ENCODE peak calls at places on chromosomes 11 and 22, in four cellular contexts. One of them, this sample, is unnamed.

GRCh38 chr11:27618591-27618990 is 81.7 kb downstream of the BDNF start:
- DNase-seq in T-helper 17 cell: no peak
- DNase-seq in NCI-H1436 treated with DMSO at 0.1 percent for 48 hours: no peak
- DNase-seq in stimulated activated naive CD4-positive, alpha-beta T cell treated with Interleukin-2 at 50 U/mL for 16 hours: no peak
- DNase-seq in this sample: no peak

GRCh38 chr11:42870480-42870879 is 441.3 kb upstream of the API5 start:
- DNase-seq in T-helper 17 cell: no peak
- DNase-seq in NCI-H1436 treated with DMSO at 0.1 percent for 48 hours: no peak
- DNase-seq in stimulated activated naive CD4-positive, alpha-beta T cell treated with Interleukin-2 at 50 U/mL for 16 hours: no peak
- DNase-seq in this sample: no peak

GRCh38 chr22:20315337-20316216 is 4.3 kb downstream of the DGCR6L start:
- DNase-seq in T-helper 17 cell: no peak
- DNase-seq in NCI-H1436 treated with DMSO at 0.1 percent for 48 hours: no peak
- DNase-seq in stimulated activated naive CD4-positive, alpha-beta T cell treated with Interleukin-2 at 50 U/mL for 16 hours: no peak
- DNase-seq in this sample: peak; percentile 3

GRCh38 chr11:111531687-111532364 is 8.7 kb upstream of the LAYN start:
- DNase-seq in T-helper 17 cell: no peak
- DNase-seq in NCI-H1436 treated with DMSO at 0.1 percent for 48 hours: no peak
- DNase-seq in stimulated activated naive CD4-positive, alpha-beta T cell treated with Interleukin-2 at 50 U/mL for 16 hours: peak; percentile 46
- DNase-seq in this sample: peak; percentile 77

GRCh38 chr22:40043086-40043485 is 48.3 kb downstream of the FAM83F start:
- DNase-seq in T-helper 17 cell: no peak
- DNase-seq in NCI-H1436 treated with DMSO at 0.1 percent for 48 hours: no peak
- DNase-seq in stimulated activated naive CD4-positive, alpha-beta T cell treated with Interleukin-2 at 50 U/mL for 16 hours: no peak
- DNase-seq in this sample: no peak

GRCh38 chr11:86869966-86870570 is 69.7 kb downstream of the PRSS23 start:
- DNase-seq in T-helper 17 cell: peak; percentile 5
- DNase-seq in NCI-H1436 treated with DMSO at 0.1 percent for 48 hours: no peak
- DNase-seq in stimulated activated naive CD4-positive, alpha-beta T cell treated with Interleukin-2 at 50 U/mL for 16 hours: peak; percentile 2
- DNase-seq in this sample: peak; percentile 21

GRCh38 chr11:102244681-102245409 is 72.4 kb upstream of the BIRC3 start:
- DNase-seq in T-helper 17 cell: no peak
- DNase-seq in NCI-H1436 treated with DMSO at 0.1 percent for 48 hours: no peak
- DNase-seq in stimulated activated naive CD4-positive, alpha-beta T cell treated with Interleukin-2 at 50 U/mL for 16 hours: no peak
- DNase-seq in this sample: no peak

GRCh38 chr11:112778091-112778889 is 182.9 kb upstream of the NCAM1 start:
- DNase-seq in T-helper 17 cell: no peak
- DNase-seq in NCI-H1436 treated with DMSO at 0.1 percent for 48 hours: no peak
- DNase-seq in stimulated activated naive CD4-positive, alpha-beta T cell treated with Interleukin-2 at 50 U/mL for 16 hours: no peak
- DNase-seq in this sample: no peak

GRCh38 chr11:129117595-129118350 is 74.4 kb downstream of the ARHGAP32 start:
- DNase-seq in T-helper 17 cell: peak; percentile 15
- DNase-seq in NCI-H1436 treated with DMSO at 0.1 percent for 48 hours: no peak
- DNase-seq in stimulated activated naive CD4-positive, alpha-beta T cell treated with Interleukin-2 at 50 U/mL for 16 hours: no peak
- DNase-seq in this sample: no peak

GRCh38 chr11:6319001-6319878 is 1.1 kb downstream of the CAVIN3 start:
- DNase-seq in T-helper 17 cell: no peak
- DNase-seq in NCI-H1436 treated with DMSO at 0.1 percent for 48 hours: no peak
- DNase-seq in stimulated activated naive CD4-positive, alpha-beta T cell treated with Interleukin-2 at 50 U/mL for 16 hours: no peak
- DNase-seq in this sample: no peak

GRCh38 chr11:12249590-12250260 is 127.6 kb upstream of the PARVA start:
- DNase-seq in T-helper 17 cell: no peak
- DNase-seq in NCI-H1436 treated with DMSO at 0.1 percent for 48 hours: peak; percentile 34
- DNase-seq in stimulated activated naive CD4-positive, alpha-beta T cell treated with Interleukin-2 at 50 U/mL for 16 hours: no peak
- DNase-seq in this sample: no peak

GRCh38 chr22:38205261-38206128 is 3.7 kb downstream of the MAFF start:
- DNase-seq in T-helper 17 cell: no peak
- DNase-seq in NCI-H1436 treated with DMSO at 0.1 percent for 48 hours: no peak
- DNase-seq in stimulated activated naive CD4-positive, alpha-beta T cell treated with Interleukin-2 at 50 U/mL for 16 hours: no peak
- DNase-seq in this sample: no peak

GRCh38 chr11:93000511-93001476 is 31.3 kb downstream of the MTNR1B start:
- DNase-seq in T-helper 17 cell: no peak
- DNase-seq in NCI-H1436 treated with DMSO at 0.1 percent for 48 hours: no peak
- DNase-seq in stimulated activated naive CD4-positive, alpha-beta T cell treated with Interleukin-2 at 50 U/mL for 16 hours: no peak
- DNase-seq in this sample: no peak

GRCh38 chr22:45876136-45877035 is 100.6 kb downstream of the WNT7B start:
- DNase-seq in T-helper 17 cell: no peak
- DNase-seq in NCI-H1436 treated with DMSO at 0.1 percent for 48 hours: no peak
- DNase-seq in stimulated activated naive CD4-positive, alpha-beta T cell treated with Interleukin-2 at 50 U/mL for 16 hours: no peak
- DNase-seq in this sample: no peak

GRCh38 chr22:21447694-21448402 is 19.3 kb upstream of the TMEM191C start:
- DNase-seq in T-helper 17 cell: no peak
- DNase-seq in NCI-H1436 treated with DMSO at 0.1 percent for 48 hours: no peak
- DNase-seq in stimulated activated naive CD4-positive, alpha-beta T cell treated with Interleukin-2 at 50 U/mL for 16 hours: no peak
- DNase-seq in this sample: no peak

GRCh38 chr11:71530602-71531001 is 3.5 kb downstream of the KRTAP5-7 start:
- DNase-seq in T-helper 17 cell: no peak
- DNase-seq in NCI-H1436 treated with DMSO at 0.1 percent for 48 hours: no peak
- DNase-seq in stimulated activated naive CD4-positive, alpha-beta T cell treated with Interleukin-2 at 50 U/mL for 16 hours: no peak
- DNase-seq in this sample: no peak

GRCh38 chr11:57294225-57295131 is 30.3 kb downstream of the TNKS1BP1 start:
- DNase-seq in T-helper 17 cell: no peak
- DNase-seq in NCI-H1436 treated with DMSO at 0.1 percent for 48 hours: no peak
- DNase-seq in stimulated activated naive CD4-positive, alpha-beta T cell treated with Interleukin-2 at 50 U/mL for 16 hours: no peak
- DNase-seq in this sample: no peak

GRCh38 chr11:120147950-120148270 is 10.0 kb upstream of the TRIM29 start:
- DNase-seq in T-helper 17 cell: no peak
- DNase-seq in NCI-H1436 treated with DMSO at 0.1 percent for 48 hours: no peak
- DNase-seq in stimulated activated naive CD4-positive, alpha-beta T cell treated with Interleukin-2 at 50 U/mL for 16 hours: no peak
- DNase-seq in this sample: no peak

GRCh38 chr22:17921871-17922821 is 102.2 kb downstream of the MICAL3 start:
- DNase-seq in T-helper 17 cell: no peak
- DNase-seq in NCI-H1436 treated with DMSO at 0.1 percent for 48 hours: no peak
- DNase-seq in stimulated activated naive CD4-positive, alpha-beta T cell treated with Interleukin-2 at 50 U/mL for 16 hours: no peak
- DNase-seq in this sample: no peak

GRCh38 chr11:95596011-95596489 is 193.5 kb downstream of the FAM76B start:
- DNase-seq in T-helper 17 cell: no peak
- DNase-seq in NCI-H1436 treated with DMSO at 0.1 percent for 48 hours: no peak
- DNase-seq in stimulated activated naive CD4-positive, alpha-beta T cell treated with Interleukin-2 at 50 U/mL for 16 hours: no peak
- DNase-seq in this sample: no peak

GRCh38 chr11:124301482-124301881 is 12.3 kb downstream of the OR8D1 start:
- DNase-seq in T-helper 17 cell: no peak
- DNase-seq in NCI-H1436 treated with DMSO at 0.1 percent for 48 hours: no peak
- DNase-seq in stimulated activated naive CD4-positive, alpha-beta T cell treated with Interleukin-2 at 50 U/mL for 16 hours: no peak
- DNase-seq in this sample: no peak

GRCh38 chr22:47059076-47059475 is 296.6 kb downstream of the TBC1D22A start:
- DNase-seq in T-helper 17 cell: no peak
- DNase-seq in NCI-H1436 treated with DMSO at 0.1 percent for 48 hours: no peak
- DNase-seq in stimulated activated naive CD4-positive, alpha-beta T cell treated with Interleukin-2 at 50 U/mL for 16 hours: no peak
- DNase-seq in this sample: no peak

GRCh38 chr11:94130589-94131362 is 2.1 kb downstream of the PANX1 start:
- DNase-seq in T-helper 17 cell: no peak
- DNase-seq in NCI-H1436 treated with DMSO at 0.1 percent for 48 hours: no peak
- DNase-seq in stimulated activated naive CD4-positive, alpha-beta T cell treated with Interleukin-2 at 50 U/mL for 16 hours: no peak
- DNase-seq in this sample: no peak

GRCh38 chr11:20406484-20406883 is 19.0 kb downstream of the PRMT3 start:
- DNase-seq in T-helper 17 cell: no peak
- DNase-seq in NCI-H1436 treated with DMSO at 0.1 percent for 48 hours: no peak
- DNase-seq in stimulated activated naive CD4-positive, alpha-beta T cell treated with Interleukin-2 at 50 U/mL for 16 hours: no peak
- DNase-seq in this sample: no peak

GRCh38 chr11:61115498-61116224 is 13.4 kb downstream of the CD5 start:
- DNase-seq in T-helper 17 cell: no peak
- DNase-seq in NCI-H1436 treated with DMSO at 0.1 percent for 48 hours: no peak
- DNase-seq in stimulated activated naive CD4-positive, alpha-beta T cell treated with Interleukin-2 at 50 U/mL for 16 hours: no peak
- DNase-seq in this sample: no peak

GRCh38 chr11:1745701-1746320 is 4.6 kb downstream of the IFITM10 start:
- DNase-seq in T-helper 17 cell: no peak
- DNase-seq in NCI-H1436 treated with DMSO at 0.1 percent for 48 hours: no peak
- DNase-seq in stimulated activated naive CD4-positive, alpha-beta T cell treated with Interleukin-2 at 50 U/mL for 16 hours: no peak
- DNase-seq in this sample: no peak

GRCh38 chr11:65932558-65932919 is 12.7 kb upstream of the TSGA10IP start:
- DNase-seq in T-helper 17 cell: no peak
- DNase-seq in NCI-H1436 treated with DMSO at 0.1 percent for 48 hours: no peak
- DNase-seq in stimulated activated naive CD4-positive, alpha-beta T cell treated with Interleukin-2 at 50 U/mL for 16 hours: no peak
- DNase-seq in this sample: no peak

GRCh38 chr11:63146586-63146985 is 2.6 kb upstream of the SLC22A24 start:
- DNase-seq in T-helper 17 cell: no peak
- DNase-seq in NCI-H1436 treated with DMSO at 0.1 percent for 48 hours: no peak
- DNase-seq in stimulated activated naive CD4-positive, alpha-beta T cell treated with Interleukin-2 at 50 U/mL for 16 hours: no peak
- DNase-seq in this sample: no peak

GRCh38 chr22:28019360-28019759 is 100.3 kb upstream of the PITPNB start:
- DNase-seq in T-helper 17 cell: no peak
- DNase-seq in NCI-H1436 treated with DMSO at 0.1 percent for 48 hours: no peak
- DNase-seq in stimulated activated naive CD4-positive, alpha-beta T cell treated with Interleukin-2 at 50 U/mL for 16 hours: no peak
- DNase-seq in this sample: no peak